ENCODE peak calls at places on chromosomes 7 and 10, in nine cellular contexts. R is stimulated activated CD4-positive, alpha-beta T cell treated with anti-CD3 and anti-CD28 coated beads, TNF-alpha, amount 100 ng/mL, for 1 hour; M is cardiac muscle cell; Q is hypothalamus; B is iris pigment epithelial cell; E is RPMI7951; D is posterior cingulate gyrus; L is activated CD8-positive, alpha-beta memory T cell treated with anti-CD3 and anti-CD28 coated beads for 24 hours; J is NCI-H187. V is an unnamed sample.

GRCh38 chr7:27952393-27953290 is 212.7 kb downstream of the TAX1BP1 start:
- DNase-seq in R (no peak), M (peak), Q (no peak), B (peak), E (peak), D (no peak), L (no peak), J (no peak), V (no peak)

GRCh38 chr10:96708456-96708855 is 11.9 kb downstream of the PIK3AP1 start:
- DNase-seq in R (no peak), M (no peak), Q (no peak), B (no peak), E (no peak), D (no peak), L (no peak), J (no peak), V (no peak)

GRCh38 chr10:126521354-126521753 is 133.1 kb upstream of the ADAM12 start:
- DNase-seq in R (no peak), M (no peak), Q (no peak), B (peak), E (peak), D (no peak), L (no peak), J (no peak), V (no peak)

GRCh38 chr7:134619627-134620331 is 26.9 kb upstream of the BPGM start:
- DNase-seq in R (no peak), M (peak), Q (no peak), B (peak), E (peak), D (peak), L (no peak), J (no peak), V (no peak)

GRCh38 chr7:17618652-17618974 is 320.2 kb downstream of the AHR start:
- DNase-seq in R (no peak), M (no peak), Q (no peak), B (no peak), E (no peak), D (no peak), L (no peak), J (no peak), V (no peak)

GRCh38 chr7:2796358-2797352 is 47.5 kb downstream of the GNA12 start:
- DNase-seq in R (no peak), M (peak), Q (no peak), B (peak), E (no peak), D (no peak), L (no peak), J (no peak), V (no peak)

GRCh38 chr10:201328-201771 is 66.1 kb downstream of the ZMYND11 start:
- DNase-seq in R (no peak), M (peak), Q (no peak), B (peak), E (no peak), D (no peak), L (no peak), J (no peak), V (no peak)

GRCh38 chr10:22893776-22894175 is 34.1 kb upstream of the ARMC3 start:
- DNase-seq in R (no peak), M (no peak), Q (no peak), B (no peak), E (no peak), D (no peak), L (no peak), J (no peak), V (no peak)

GRCh38 chr7:101547916-101548599 is 81.0 kb downstream of the MYL10 start:
- DNase-seq in R (no peak), M (no peak), Q (no peak), B (no peak), E (no peak), D (no peak), L (no peak), J (no peak), V (no peak)

GRCh38 chr10:10010397-10010796 is 1007.3 kb upstream of the CELF2 start:
- DNase-seq in R (no peak), M (no peak), Q (no peak), B (no peak), E (no peak), D (no peak), L (no peak), J (no peak), V (no peak)

GRCh38 chr10:36446873-36447272 is 678.5 kb upstream of the ANKRD30A start:
- DNase-seq in R (no peak), M (peak), Q (no peak), B (no peak), E (peak), D (no peak), L (no peak), J (no peak), V (no peak)

GRCh38 chr10:43644252-43644651 is 4.4 kb downstream of the ZNF32 start:
- DNase-seq in R (no peak), M (peak), Q (no peak), B (peak), E (no peak), D (no peak), L (no peak), J (no peak), V (no peak)

GRCh38 chr7:15330943-15331342 is 230.9 kb downstream of the AGMO start:
- DNase-seq in R (no peak), M (no peak), Q (no peak), B (no peak), E (no peak), D (no peak), L (no peak), J (no peak), V (no peak)

GRCh38 chr10:44932338-44933116 is 21.4 kb downstream of the TMEM72 start:
- DNase-seq in R (peak), M (peak), Q (peak), B (peak), E (peak), D (peak), L (peak), J (peak), V (peak)

GRCh38 chr7:130960208-130960988 is 226.4 kb upstream of the KLF14 start:
- DNase-seq in R (no peak), M (peak), Q (no peak), B (peak), E (peak), D (no peak), L (no peak), J (no peak), V (no peak)

GRCh38 chr10:43355749-43356371 is 15.6 kb upstream of the FXYD4 start:
- DNase-seq in R (no peak), M (no peak), Q (no peak), B (peak), E (peak), D (no peak), L (no peak), J (no peak), V (no peak)

GRCh38 chr10:93742633-93743349 is 14.9 kb upstream of the LGI1 start:
- DNase-seq in R (no peak), M (peak), Q (no peak), B (no peak), E (no peak), D (no peak), L (no peak), J (no peak), V (no peak)

GRCh38 chr7:47435889-47436312 is 146.0 kb downstream of the TNS3 start:
- DNase-seq in R (no peak), M (peak), Q (peak), B (peak), E (peak), D (peak), L (no peak), J (no peak), V (no peak)

GRCh38 chr10:7606977-7607404 is 59.8 kb downstream of the ITIH5 start:
- DNase-seq in R (no peak), M (peak), Q (no peak), B (peak), E (no peak), D (no peak), L (no peak), J (no peak), V (no peak)

GRCh38 chr7:122886357-122887081 is at the start of gene CADPS2:
- DNase-seq in R (no peak), M (peak), Q (peak), B (peak), E (peak), D (peak), L (no peak), J (peak), V (no peak)

GRCh38 chr7:50679218-50680007 is 103.3 kb downstream of the GRB10 start:
- DNase-seq in R (no peak), M (peak), Q (no peak), B (peak), E (peak), D (no peak), L (no peak), J (no peak), V (no peak)

GRCh38 chr7:132352774-132353173 is 223.5 kb downstream of the PLXNA4 start:
- DNase-seq in R (no peak), M (peak), Q (no peak), B (no peak), E (no peak), D (no peak), L (no peak), J (no peak), V (no peak)

GRCh38 chr10:128628252-128628651 is 502.0 kb upstream of the MKI67 start:
- DNase-seq in R (no peak), M (no peak), Q (no peak), B (no peak), E (no peak), D (no peak), L (no peak), J (no peak), V (no peak)

GRCh38 chr7:150322114-150322832 is 882 bp upstream of the LRRC61 start:
- DNase-seq in R (no peak), M (no peak), Q (no peak), B (no peak), E (no peak), D (no peak), L (peak), J (no peak), V (peak)

GRCh38 chr7:11779864-11780263 is 52.1 kb downstream of the THSD7A start:
- DNase-seq in R (no peak), M (no peak), Q (no peak), B (no peak), E (no peak), D (no peak), L (no peak), J (no peak), V (no peak)

GRCh38 chr7:108340856-108341411 is 115.3 kb downstream of the NRCAM start:
- DNase-seq in R (no peak), M (no peak), Q (no peak), B (no peak), E (peak), D (no peak), L (no peak), J (no peak), V (no peak)

GRCh38 chr7:144717720-144718119 is 118.1 kb downstream of the TPK1 start:
- DNase-seq in R (no peak), M (no peak), Q (no peak), B (no peak), E (no peak), D (no peak), L (no peak), J (no peak), V (no peak)

GRCh38 chr7:81845628-81846259 is 75.9 kb upstream of the HGF start:
- DNase-seq in R (no peak), M (peak), Q (no peak), B (peak), E (no peak), D (no peak), L (no peak), J (peak), V (no peak)

GRCh38 chr10:119429771-119430170 is 112.7 kb downstream of the RGS10 start:
- DNase-seq in R (no peak), M (no peak), Q (no peak), B (no peak), E (no peak), D (no peak), L (no peak), J (no peak), V (no peak)

GRCh38 chr7:988963-989529 is 6.1 kb downstream of the CYP2W1 start:
- DNase-seq in R (no peak), M (no peak), Q (no peak), B (no peak), E (peak), D (no peak), L (no peak), J (no peak), V (no peak)

GRCh38 chr7:15972767-15973362 is 286.4 kb upstream of the MEOX2 start:
- DNase-seq in R (no peak), M (peak), Q (no peak), B (peak), E (peak), D (no peak), L (no peak), J (no peak), V (no peak)

GRCh38 chr7:52254396-52255025 is 780.9 kb upstream of the POM121L12 start:
- DNase-seq in R (no peak), M (no peak), Q (no peak), B (no peak), E (no peak), D (no peak), L (no peak), J (no peak), V (no peak)

GRCh38 chr10:63464402-63465292 is 1.1 kb downstream of the JMJD1C start:
- DNase-seq in R (no peak), M (peak), Q (no peak), B (no peak), E (no peak), D (no peak), L (no peak), J (peak), V (no peak)